ENCODE peak calls at places on chromosomes 13 and 19, in nine cellular contexts. S, C, D, M, T, H, A, B and E are unnamed samples.

GRCh38 chr13:73168226-73168992 is 109.6 kb downstream of the KLF5 start:
- DNase-seq in D (no peak), S (no peak), B (no peak), C (no peak), M (no peak), T (no peak), A (peak; percentile 34), H (no peak), E (no peak)

GRCh38 chr19:3607398-3608078 is 863 bp upstream of the TBXA2R start:
- DNase-seq in M (no peak), C (peak; percentile 72), A (peak; percentile 60), S (peak; percentile 77), H (no peak), T (peak; percentile 86), B (peak; percentile 58), D (peak; percentile 40), E (no peak)

GRCh38 chr13:27403252-27403678 is 21.2 kb upstream of the GTF3A start:
- DNase-seq in S (no peak), D (peak; percentile 48), A (peak; percentile 88), B (peak; percentile 58), T (no peak), M (no peak), C (no peak), H (no peak), E (peak; percentile 16)

GRCh38 chr19:51552996-51553725 is 17.9 kb upstream of the ZNF175 start:
- DNase-seq in T (no peak), B (peak; percentile 69), H (peak; percentile 39), C (peak; percentile 72), D (peak; percentile 51), S (peak; percentile 73), A (peak; percentile 67), M (peak; percentile 41), E (peak; percentile 23)

GRCh38 chr19:5627395-5627904 is 4.6 kb downstream of the SAFB start:
- DNase-seq in A (peak; percentile 26), T (peak; percentile 74), B (peak; percentile 75), C (peak; percentile 56), H (no peak), M (peak; percentile 36), D (peak; percentile 76), S (no peak), E (no peak)

GRCh38 chr13:112983428-112984196 is 14.6 kb downstream of the MCF2L start:
- DNase-seq in T (no peak), H (peak; percentile 27), C (peak; percentile 64), S (no peak), A (no peak), M (no peak), B (no peak), D (no peak), E (no peak)

GRCh38 chr13:24148414-24149305 is 11.9 kb upstream of the SPATA13 start:
- DNase-seq in S (no peak), M (no peak), H (peak; percentile 90), T (no peak), D (peak; percentile 98), A (peak; percentile 90), B (peak; percentile 97), C (no peak), E (peak; percentile 95)

GRCh38 chr19:13821292-13821691 is 26.0 kb downstream of the ZSWIM4 start:
- DNase-seq in T (no peak), M (no peak), S (no peak), A (no peak), H (no peak), C (no peak), B (no peak), D (no peak), E (no peak)

GRCh38 chr19:3142292-3142670 is 6.4 kb downstream of the GNA15 start:
- DNase-seq in M (no peak), D (peak; percentile 96), T (no peak), S (no peak), B (peak; percentile 96), H (no peak), A (peak; percentile 92), C (no peak), E (peak; percentile 42)

GRCh38 chr19:17327068-17327653 is 7.5 kb downstream of the ANO8 start:
- DNase-seq in B (no peak), M (no peak), S (no peak), T (no peak), A (no peak), D (no peak), H (no peak), C (no peak), E (no peak)

DNA sequence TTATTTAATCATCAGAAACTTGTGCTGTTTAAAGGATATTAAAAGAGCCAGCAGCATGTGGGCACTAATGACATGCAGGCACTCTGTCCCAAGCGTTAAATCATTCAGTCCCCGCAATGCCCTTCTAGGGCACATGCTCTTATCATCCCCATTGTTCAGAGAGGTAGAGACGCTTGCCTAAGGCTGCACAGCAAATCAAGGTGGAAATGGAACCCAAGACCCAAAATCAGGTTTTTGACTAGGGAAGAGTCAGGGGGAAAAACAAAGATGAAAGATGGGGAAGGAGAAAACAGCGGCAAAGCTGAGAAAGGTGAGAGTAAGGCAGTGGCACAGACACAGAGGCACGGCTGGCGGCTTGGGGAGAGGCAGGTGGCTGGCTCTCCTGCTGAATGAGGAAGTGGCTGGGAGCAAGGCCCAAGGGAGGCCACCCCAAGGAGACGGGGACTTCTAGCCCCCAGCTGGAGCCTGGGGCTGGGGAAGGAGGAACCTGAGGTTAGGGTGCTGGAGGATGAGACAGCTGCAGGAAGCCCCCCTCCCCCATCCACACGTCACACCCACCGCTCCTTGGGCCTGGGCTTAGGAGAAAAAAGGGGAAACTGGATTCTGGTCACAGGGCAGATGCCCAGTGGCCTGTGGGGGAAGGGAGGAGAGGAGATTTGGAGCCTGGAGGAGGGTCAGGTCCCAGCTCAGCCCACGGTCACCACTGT is 1.0 kb upstream of the TYROBP start:
- DNase-seq in M (peak; percentile 42), A (no peak), B (no peak), D (no peak), H (no peak), S (no peak), C (peak; percentile 77), T (peak; percentile 90), E (no peak)
- H3K4me3 ChIP-seq in M (peak overlapping the region; percentile 39), A (no peak overlapping the region), B (no peak overlapping the region), D (no peak overlapping the region), H (no peak overlapping the region), S (no peak overlapping the region), C (no peak overlapping the region), T (no peak overlapping the region), E (no peak overlapping the region)

DNA sequence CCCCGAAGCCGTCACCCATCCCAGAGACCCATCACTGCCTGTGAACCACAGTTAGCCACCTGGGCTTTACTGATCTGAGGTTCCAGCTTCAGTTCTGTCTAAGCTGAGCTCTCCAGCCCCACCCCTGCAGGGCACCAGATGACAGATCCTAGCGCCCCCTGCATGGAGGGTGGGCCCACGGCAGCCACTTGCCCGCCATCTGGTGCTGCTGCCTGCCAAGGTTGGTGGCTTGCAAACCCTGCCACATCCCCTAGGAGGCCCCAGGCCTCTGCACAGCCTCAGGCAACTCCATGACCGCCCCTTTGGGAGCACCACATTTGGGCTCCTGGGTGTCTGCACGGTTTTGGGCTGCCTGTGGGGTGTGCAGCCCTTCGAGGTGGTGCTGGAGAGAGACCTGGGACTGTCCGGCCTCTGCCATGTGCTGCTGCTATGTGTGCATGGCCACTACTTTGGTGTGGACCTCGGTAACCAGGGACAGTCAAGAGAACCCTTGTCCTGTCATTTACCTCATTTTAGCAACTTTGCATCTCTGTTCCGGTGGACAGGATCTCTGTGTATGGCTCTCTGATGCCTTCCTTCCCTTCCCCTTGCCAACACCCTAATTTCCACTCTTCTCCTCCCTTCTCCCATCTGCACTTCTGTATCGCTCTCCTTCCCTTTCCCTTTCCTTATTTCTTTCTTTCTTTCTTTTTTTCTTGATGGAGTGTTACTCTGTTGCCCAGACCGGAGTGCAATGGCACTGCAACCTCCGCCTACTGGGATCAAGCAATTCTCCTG is 17.4 kb upstream of the SDHAF1 start:
- DNase-seq in D (no peak), B (no peak), A (no peak), C (no peak), S (peak; percentile 86), M (no peak), T (no peak), H (peak; percentile 53), E (no peak)
- TF ChIP-seq CTCF in D (peak; percentile 12), B (no peak), A (no peak), C (no peak), S (peak; percentile 98), M (no peak), T (no peak), H (peak; percentile 65), E (no peak)

GRCh38 chr19:46487178-46487801 is 8.4 kb downstream of the PNMA8B start:
- DNase-seq in D (peak; percentile 21), M (no peak), S (no peak), C (no peak), T (no peak), A (peak; percentile 8), H (no peak), B (no peak), E (no peak)
- H3K4me3 ChIP-seq in D (peak overlapping the region; percentile 38), M (peak overlapping the region; percentile 37), S (peak overlapping the region; percentile 31), C (peak overlapping the region; percentile 59), T (peak overlapping the region; percentile 55), A (peak overlapping the region; percentile 55), H (no peak overlapping the region), B (peak overlapping the region; percentile 50), E (peak overlapping the region; percentile 52)

DNA sequence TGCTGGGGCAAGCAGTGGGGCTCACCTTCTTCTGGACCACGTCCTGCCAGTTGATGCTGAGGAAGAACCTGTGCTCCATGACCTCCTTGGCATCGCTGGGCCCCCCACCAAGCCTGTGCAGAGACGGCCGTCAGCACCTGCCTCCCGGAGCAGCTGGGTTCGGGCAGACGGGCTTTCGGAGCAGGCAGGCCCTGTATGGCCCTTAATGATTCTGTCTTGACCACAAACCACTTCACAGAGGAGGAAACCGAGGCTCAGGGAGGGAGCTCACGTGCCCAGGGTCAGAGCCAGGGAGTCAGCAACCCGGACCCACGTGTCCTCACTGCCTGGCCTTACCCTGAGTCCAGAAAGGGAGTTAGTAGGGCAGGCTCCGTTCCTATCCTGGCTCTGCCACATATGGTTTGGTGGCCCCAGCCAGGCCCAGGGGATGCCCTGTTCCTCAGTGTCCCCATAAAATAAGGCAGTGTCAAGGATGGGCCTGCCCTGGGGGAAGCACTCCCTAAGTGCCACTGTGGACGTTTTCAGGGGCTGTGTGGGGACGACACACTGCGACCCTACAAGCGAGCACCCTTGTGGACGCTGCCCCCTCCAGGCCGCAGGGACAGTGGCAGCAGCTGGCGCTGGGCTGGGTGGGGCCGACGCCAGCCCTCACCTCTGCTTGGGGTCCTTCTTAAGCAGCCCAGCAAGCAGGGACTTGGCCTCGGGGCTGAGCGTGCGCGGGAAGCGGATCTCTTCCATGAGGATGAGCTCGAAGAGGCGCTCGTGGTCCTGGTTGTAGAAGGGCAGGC is 8.9 kb upstream of the CCNP start:
- DNase-seq in T (peak; percentile 57), M (no peak), S (no peak), H (no peak), C (no peak), B (no peak), A (no peak), D (no peak), E (no peak)
- TF ChIP-seq CTCF in T (no peak), M (no peak), S (peak; percentile 77), H (peak; percentile 57), C (no peak), B (no peak), A (no peak), D (no peak), E (no peak)

GRCh38 chr19:6767081-6767356 is 216 bp downstream of the SH2D3A start:
- DNase-seq in H (peak; percentile 55), B (no peak), C (no peak), D (no peak), A (no peak), T (no peak), S (no peak), M (no peak), E (no peak)
- H3K4me3 ChIP-seq in H (peak overlapping the region; percentile 52), B (no peak overlapping the region), C (peak overlapping the region; percentile 54), D (no peak overlapping the region), A (no peak overlapping the region), T (peak overlapping the region; percentile 23), S (peak overlapping the region; percentile 82), M (peak overlapping the region; percentile 39), E (peak overlapping the region; percentile 10)